ENCODE peak calls at places on chromosomes 2 and 18, in ten cellular contexts. One of them, this sample, is unnamed.

GRCh38 chr2:224722777-224723176 is 6.6 kb upstream of the CCDC195 start:
- DNase-seq in WERI-Rb-1: no peak
- DNase-seq in right lobe of liver: no peak
- DNase-seq in progenitor cell of endocrine pancreas: no peak
- DNase-seq in heart right ventricle: no peak
- DNase-seq in NB4: no peak
- DNase-seq in PC-3: no peak
- DNase-seq in GM12865: no peak
- DNase-seq in mucosa of descending colon: no peak
- DNase-seq in Peyer's patch: no peak
- DNase-seq in this sample: no peak

GRCh38 chr2:10700078-10700803 is 10.5 kb upstream of the NOL10 start:
- DNase-seq in WERI-Rb-1: no peak
- DNase-seq in Peyer's patch: no peak
- DNase-seq in NB4: peak; percentile 58
- DNase-seq in progenitor cell of endocrine pancreas: no peak
- DNase-seq in PC-3: peak; percentile 27
- DNase-seq in right lobe of liver: no peak
- DNase-seq in GM12865: no peak
- DNase-seq in mucosa of descending colon: no peak
- DNase-seq in heart right ventricle: no peak
- DNase-seq in this sample: no peak

GRCh38 chr2:54092940-54093339 is 22.5 kb upstream of the ACYP2 start:
- DNase-seq in right lobe of liver: no peak
- DNase-seq in mucosa of descending colon: no peak
- DNase-seq in GM12865: peak; percentile 39
- DNase-seq in heart right ventricle: no peak
- DNase-seq in progenitor cell of endocrine pancreas: no peak
- DNase-seq in Peyer's patch: no peak
- DNase-seq in PC-3: no peak
- DNase-seq in NB4: no peak
- DNase-seq in WERI-Rb-1: no peak
- DNase-seq in this sample: no peak

GRCh38 chr2:112187805-112188596 is 49.8 kb downstream of the FBLN7 start:
- DNase-seq in NB4: peak; percentile 13
- DNase-seq in progenitor cell of endocrine pancreas: no peak
- DNase-seq in Peyer's patch: peak; percentile 80
- DNase-seq in WERI-Rb-1: no peak
- DNase-seq in GM12865: peak; percentile 26
- DNase-seq in PC-3: peak; percentile 71
- DNase-seq in mucosa of descending colon: no peak
- DNase-seq in right lobe of liver: no peak
- DNase-seq in heart right ventricle: no peak
- DNase-seq in this sample: no peak

GRCh38 chr2:144097440-144098225 is 422.3 kb downstream of the ZEB2 start:
- DNase-seq in heart right ventricle: no peak
- DNase-seq in PC-3: no peak
- DNase-seq in NB4: no peak
- DNase-seq in GM12865: no peak
- DNase-seq in progenitor cell of endocrine pancreas: no peak
- DNase-seq in Peyer's patch: no peak
- DNase-seq in mucosa of descending colon: no peak
- DNase-seq in right lobe of liver: no peak
- DNase-seq in WERI-Rb-1: no peak
- DNase-seq in this sample: no peak

GRCh38 chr2:120224735-120225548 is 1.7 kb upstream of the TMEM185B start:
- DNase-seq in NB4: no peak
- DNase-seq in right lobe of liver: no peak
- DNase-seq in WERI-Rb-1: no peak
- DNase-seq in Peyer's patch: no peak
- DNase-seq in mucosa of descending colon: no peak
- DNase-seq in GM12865: no peak
- DNase-seq in progenitor cell of endocrine pancreas: no peak
- DNase-seq in heart right ventricle: no peak
- DNase-seq in PC-3: no peak
- DNase-seq in this sample: no peak

GRCh38 chr2:233080836-233081229 is 20.7 kb downstream of the INPP5D start:
- DNase-seq in PC-3: no peak
- DNase-seq in GM12865: no peak
- DNase-seq in WERI-Rb-1: no peak
- DNase-seq in progenitor cell of endocrine pancreas: no peak
- DNase-seq in NB4: no peak
- DNase-seq in right lobe of liver: peak; percentile 38
- DNase-seq in heart right ventricle: no peak
- DNase-seq in Peyer's patch: peak; percentile 45
- DNase-seq in mucosa of descending colon: no peak
- DNase-seq in this sample: no peak

GRCh38 chr18:36993068-36993467 is 164.1 kb downstream of the KIAA1328 start:
- DNase-seq in right lobe of liver: no peak
- DNase-seq in PC-3: peak; percentile 3
- DNase-seq in mucosa of descending colon: no peak
- DNase-seq in heart right ventricle: no peak
- DNase-seq in progenitor cell of endocrine pancreas: no peak
- DNase-seq in NB4: no peak
- DNase-seq in Peyer's patch: no peak
- DNase-seq in GM12865: peak; percentile 9
- DNase-seq in WERI-Rb-1: no peak
- DNase-seq in this sample: no peak

GRCh38 chr2:83079007-83079406 is 1380.1 kb downstream of the SUCLG1 start:
- DNase-seq in progenitor cell of endocrine pancreas: no peak
- DNase-seq in GM12865: no peak
- DNase-seq in heart right ventricle: no peak
- DNase-seq in WERI-Rb-1: no peak
- DNase-seq in right lobe of liver: no peak
- DNase-seq in PC-3: no peak
- DNase-seq in NB4: no peak
- DNase-seq in mucosa of descending colon: no peak
- DNase-seq in Peyer's patch: no peak
- DNase-seq in this sample: no peak

GRCh38 chr2:148303166-148303565 is 282.3 kb downstream of the MBD5 start:
- DNase-seq in heart right ventricle: no peak
- DNase-seq in right lobe of liver: no peak
- DNase-seq in progenitor cell of endocrine pancreas: no peak
- DNase-seq in WERI-Rb-1: no peak
- DNase-seq in GM12865: no peak
- DNase-seq in Peyer's patch: no peak
- DNase-seq in PC-3: no peak
- DNase-seq in mucosa of descending colon: no peak
- DNase-seq in NB4: peak; percentile 60
- DNase-seq in this sample: peak; percentile 33

GRCh38 chr2:69510204-69510603 is 73.0 kb upstream of the NFU1 start:
- DNase-seq in Peyer's patch: no peak
- DNase-seq in progenitor cell of endocrine pancreas: no peak
- DNase-seq in heart right ventricle: no peak
- DNase-seq in NB4: no peak
- DNase-seq in mucosa of descending colon: no peak
- DNase-seq in right lobe of liver: no peak
- DNase-seq in GM12865: no peak
- DNase-seq in PC-3: no peak
- DNase-seq in WERI-Rb-1: no peak
- DNase-seq in this sample: no peak

GRCh38 chr2:159075726-159076125 is 107.3 kb downstream of the TANC1 start:
- DNase-seq in Peyer's patch: no peak
- DNase-seq in progenitor cell of endocrine pancreas: no peak
- DNase-seq in mucosa of descending colon: no peak
- DNase-seq in right lobe of liver: no peak
- DNase-seq in GM12865: no peak
- DNase-seq in heart right ventricle: no peak
- DNase-seq in WERI-Rb-1: no peak
- DNase-seq in NB4: no peak
- DNase-seq in PC-3: no peak
- DNase-seq in this sample: no peak

DNA sequence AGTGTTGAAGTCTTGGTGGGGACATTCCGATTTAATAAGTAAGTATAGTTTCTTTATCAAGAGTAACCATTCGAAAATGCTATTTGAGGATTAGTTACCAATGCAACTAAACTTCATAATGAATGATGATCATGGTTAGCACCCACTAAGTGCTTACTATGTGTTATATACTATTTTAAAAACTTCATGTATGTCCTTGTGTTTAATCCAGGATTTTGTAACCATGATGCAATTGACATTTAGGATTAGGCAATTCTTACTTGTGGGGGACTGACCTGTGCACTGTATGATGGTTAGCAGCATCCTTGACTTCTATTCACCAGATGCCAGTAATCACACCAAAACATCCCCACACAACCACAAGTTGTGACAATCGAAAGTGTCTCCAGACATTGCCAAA is 859.9 kb upstream of the FSHR start:
- DNase-seq in right lobe of liver: no peak
- DNase-seq in Peyer's patch: no peak
- DNase-seq in NB4: no peak
- DNase-seq in PC-3: no peak
- DNase-seq in heart right ventricle: no peak
- DNase-seq in WERI-Rb-1: no peak
- DNase-seq in progenitor cell of endocrine pancreas: no peak
- DNase-seq in mucosa of descending colon: no peak
- DNase-seq in GM12865: no peak
- DNase-seq in this sample: no peak
- TF ChIP-seq CTCF in right lobe of liver: no peak
- TF ChIP-seq CTCF in Peyer's patch: no peak
- TF ChIP-seq CTCF in NB4: no peak
- TF ChIP-seq CTCF in PC-3: no peak
- TF ChIP-seq CTCF in heart right ventricle: no peak
- TF ChIP-seq CTCF in WERI-Rb-1: no peak
- TF ChIP-seq CTCF in progenitor cell of endocrine pancreas: no peak
- TF ChIP-seq CTCF in mucosa of descending colon: no peak
- TF ChIP-seq CTCF in GM12865: no peak
- TF ChIP-seq CTCF in this sample: no peak

DNA sequence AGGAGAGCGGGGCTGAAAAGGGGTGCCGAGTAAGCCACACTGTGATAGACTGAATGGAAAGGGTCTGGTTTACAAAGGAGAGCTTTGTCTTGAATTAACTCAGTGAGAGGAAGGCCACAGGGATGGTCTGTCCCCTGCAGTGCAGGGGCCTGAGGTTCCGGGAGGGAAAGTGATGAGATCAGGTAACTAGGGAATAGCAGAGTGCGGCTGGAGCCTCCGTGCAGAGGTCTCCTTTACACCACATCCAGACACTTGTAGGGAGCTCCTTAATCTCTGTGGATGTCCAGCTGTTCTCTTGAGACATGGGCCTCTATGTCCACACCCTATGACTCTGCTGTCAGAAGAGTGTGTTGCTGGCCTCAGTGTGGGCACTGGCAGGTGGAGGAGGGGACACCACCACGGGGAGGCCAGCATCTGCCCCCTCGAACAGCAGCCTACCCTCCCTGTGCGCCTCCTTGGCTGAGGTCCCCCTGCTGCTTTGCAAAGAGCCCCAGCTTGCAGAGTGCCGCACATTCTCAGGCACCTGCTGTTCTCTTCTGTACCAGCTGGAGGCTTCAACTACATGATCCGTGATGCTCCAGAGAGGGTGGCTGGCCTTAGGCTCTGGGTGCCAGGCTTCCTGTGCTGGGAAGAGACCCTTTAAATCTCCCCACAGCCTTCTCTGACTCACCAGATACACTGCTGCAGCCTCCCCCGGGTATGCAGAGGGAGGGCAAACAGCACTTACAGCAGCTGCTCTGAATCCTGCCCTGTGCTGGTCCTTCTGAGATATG is 25.9 kb downstream of the ENOSF1 start:
- DNase-seq in PC-3: no peak
- DNase-seq in Peyer's patch: no peak
- DNase-seq in GM12865: no peak
- DNase-seq in NB4: peak; percentile 31
- DNase-seq in WERI-Rb-1: peak; percentile 14
- DNase-seq in progenitor cell of endocrine pancreas: no peak
- DNase-seq in mucosa of descending colon: no peak
- DNase-seq in right lobe of liver: no peak
- DNase-seq in heart right ventricle: no peak
- DNase-seq in this sample: peak; percentile 28
- TF ChIP-seq CTCF in PC-3: no peak
- TF ChIP-seq CTCF in Peyer's patch: no peak
- TF ChIP-seq CTCF in GM12865: no peak
- TF ChIP-seq CTCF in NB4: no peak
- TF ChIP-seq CTCF in WERI-Rb-1: no peak
- TF ChIP-seq CTCF in progenitor cell of endocrine pancreas: no peak
- TF ChIP-seq CTCF in mucosa of descending colon: no peak
- TF ChIP-seq CTCF in right lobe of liver: no peak
- TF ChIP-seq CTCF in heart right ventricle: no peak
- TF ChIP-seq CTCF in this sample: no peak

GRCh38 chr2:133885847-133886246 is 317.6 kb upstream of the NCKAP5 start:
- DNase-seq in WERI-Rb-1: peak; percentile 11
- DNase-seq in progenitor cell of endocrine pancreas: no peak
- DNase-seq in heart right ventricle: no peak
- DNase-seq in GM12865: no peak
- DNase-seq in right lobe of liver: no peak
- DNase-seq in Peyer's patch: no peak
- DNase-seq in mucosa of descending colon: no peak
- DNase-seq in NB4: no peak
- DNase-seq in PC-3: peak; percentile 77
- DNase-seq in this sample: no peak

GRCh38 chr2:133888107-133888506 is 319.8 kb upstream of the NCKAP5 start:
- DNase-seq in heart right ventricle: no peak
- DNase-seq in mucosa of descending colon: no peak
- DNase-seq in WERI-Rb-1: no peak
- DNase-seq in progenitor cell of endocrine pancreas: no peak
- DNase-seq in GM12865: no peak
- DNase-seq in Peyer's patch: no peak
- DNase-seq in PC-3: no peak
- DNase-seq in right lobe of liver: no peak
- DNase-seq in NB4: no peak
- DNase-seq in this sample: no peak

GRCh38 chr2:133887676-133888040 is 319.4 kb upstream of the NCKAP5 start:
- DNase-seq in Peyer's patch: no peak
- DNase-seq in progenitor cell of endocrine pancreas: no peak
- DNase-seq in PC-3: peak; percentile 35
- DNase-seq in heart right ventricle: no peak
- DNase-seq in right lobe of liver: no peak
- DNase-seq in GM12865: no peak
- DNase-seq in mucosa of descending colon: no peak
- DNase-seq in WERI-Rb-1: no peak
- DNase-seq in NB4: no peak
- DNase-seq in this sample: no peak

GRCh38 chr2:133886735-133887675 is 318.7 kb upstream of the NCKAP5 start:
- DNase-seq in GM12865: peak; percentile 70
- DNase-seq in NB4: peak; percentile 69
- DNase-seq in PC-3: peak; percentile 91
- DNase-seq in mucosa of descending colon: peak; percentile 54
- DNase-seq in progenitor cell of endocrine pancreas: peak; percentile 50
- DNase-seq in right lobe of liver: peak; percentile 70
- DNase-seq in heart right ventricle: peak; percentile 68
- DNase-seq in WERI-Rb-1: peak; percentile 85
- DNase-seq in Peyer's patch: peak; percentile 88
- DNase-seq in this sample: peak; percentile 77

GRCh38 chr2:133884739-133885381 is 316.6 kb upstream of the NCKAP5 start:
- DNase-seq in PC-3: peak; percentile 54
- DNase-seq in right lobe of liver: no peak
- DNase-seq in Peyer's patch: no peak
- DNase-seq in NB4: peak; percentile 34
- DNase-seq in heart right ventricle: no peak
- DNase-seq in mucosa of descending colon: no peak
- DNase-seq in progenitor cell of endocrine pancreas: no peak
- DNase-seq in WERI-Rb-1: no peak
- DNase-seq in GM12865: peak; percentile 31
- DNase-seq in this sample: no peak
- TF ChIP-seq CTCF in PC-3: peak; percentile 68
- TF ChIP-seq CTCF in right lobe of liver: peak; percentile 19
- TF ChIP-seq CTCF in Peyer's patch: peak; percentile 17
- TF ChIP-seq CTCF in NB4: peak; percentile 1
- TF ChIP-seq CTCF in heart right ventricle: peak; percentile 36
- TF ChIP-seq CTCF in mucosa of descending colon: no peak
- TF ChIP-seq CTCF in progenitor cell of endocrine pancreas: peak; percentile 21
- TF ChIP-seq CTCF in WERI-Rb-1: peak; percentile 24
- TF ChIP-seq CTCF in GM12865: no peak
- TF ChIP-seq CTCF in this sample: peak; percentile 34

GRCh38 chr2:239504643-239505235 is 103.9 kb upstream of the HDAC4 start:
- DNase-seq in Peyer's patch: no peak
- DNase-seq in NB4: no peak
- DNase-seq in GM12865: no peak
- DNase-seq in right lobe of liver: no peak
- DNase-seq in WERI-Rb-1: no peak
- DNase-seq in mucosa of descending colon: no peak
- DNase-seq in progenitor cell of endocrine pancreas: no peak
- DNase-seq in PC-3: no peak
- DNase-seq in heart right ventricle: no peak
- DNase-seq in this sample: no peak
- TF ChIP-seq CTCF in Peyer's patch: no peak
- TF ChIP-seq CTCF in NB4: no peak
- TF ChIP-seq CTCF in GM12865: no peak
- TF ChIP-seq CTCF in right lobe of liver: no peak
- TF ChIP-seq CTCF in WERI-Rb-1: no peak
- TF ChIP-seq CTCF in mucosa of descending colon: no peak
- TF ChIP-seq CTCF in progenitor cell of endocrine pancreas: no peak
- TF ChIP-seq CTCF in PC-3: no peak
- TF ChIP-seq CTCF in heart right ventricle: no peak
- TF ChIP-seq CTCF in this sample: no peak

This sample was measured in glutamatergic neuron.